ENCODE peak calls at places on chromosomes 12 and 14, in four cellular contexts. A is fibroblast of mammary gland, K is progenitor cell of endocrine pancreas, T is cardiac muscle cell. U is an unnamed sample.

GRCh38 chr12:132908145-132909029 is 21.0 kb upstream of the CHFR start:
- DNase-seq in A (peak; percentile 98), T (peak; percentile 99), K (peak; percentile 91), U (peak; percentile 95)

GRCh38 chr14:104888489-104889373 is 23.7 kb downstream of the CEP170B start:
- DNase-seq in A (no peak), K (no peak), T (no peak), U (no peak)

GRCh38 chr12:57239587-57240068 is 10.1 kb downstream of the SHMT2 start:
- DNase-seq in K (no peak), A (no peak), T (no peak), U (no peak)

GRCh38 chr14:38185661-38186060 is 22.0 kb upstream of the SSTR1 start:
- DNase-seq in T (no peak), A (no peak), K (no peak), U (no peak)

GRCh38 chr12:95102916-95103671 is 29.7 kb upstream of the NR2C1 start:
- DNase-seq in A (peak; percentile 82), K (no peak), T (no peak), U (peak; percentile 68)

GRCh38 chr14:94769413-94770250 is at the start of gene GSC:
- DNase-seq in T (peak; percentile 62), K (peak; percentile 22), A (peak; percentile 38), U (no peak)

GRCh38 chr12:16076553-16076952 is 165.4 kb downstream of the DERA start:
- DNase-seq in T (peak; percentile 23), K (no peak), A (peak; percentile 45), U (peak; percentile 18)

GRCh38 chr14:104594310-104595046 is 10.1 kb downstream of the TMEM179 start:
- DNase-seq in T (no peak), A (no peak), K (no peak), U (no peak)

GRCh38 chr12:20342111-20342510 is 26.2 kb upstream of the PDE3A start:
- DNase-seq in A (peak; percentile 57), T (no peak), K (no peak), U (no peak)

GRCh38 chr12:88681271-88681670 is 101.0 kb upstream of the KITLG start:
- DNase-seq in A (no peak), K (no peak), T (no peak), U (no peak)

GRCh38 chr12:80498059-80498728 is 54.2 kb downstream of the PTPRQ start:
- DNase-seq in T (no peak), A (no peak), K (no peak), U (no peak)

GRCh38 chr14:76887196-76887595 is 61.0 kb downstream of the LRRC74A start:
- DNase-seq in A (peak; percentile 14), T (no peak), K (no peak), U (no peak)

GRCh38 chr12:8011331-8011730 is 21.2 kb upstream of the FOXJ2 start:
- DNase-seq in T (no peak), A (no peak), K (no peak), U (no peak)

GRCh38 chr14:103472939-103473338 is 49.7 kb downstream of the CKB start:
- DNase-seq in T (no peak), A (no peak), K (no peak), U (no peak)

GRCh38 chr12:105741786-105742566 is 396.8 kb downstream of the NUAK1 start:
- DNase-seq in T (no peak), A (peak; percentile 82), K (no peak), U (no peak)

GRCh38 chr12:13002301-13003097 is 2.4 kb upstream of the HEBP1 start:
- DNase-seq in A (no peak), K (no peak), T (no peak), U (no peak)

GRCh38 chr12:50050119-50050385 is 7.3 kb upstream of the ASIC1 start:
- DNase-seq in K (no peak), T (no peak), A (no peak), U (no peak)

GRCh38 chr12:12510141-12510540 is 52.5 kb downstream of the DUSP16 start:
- DNase-seq in T (no peak), K (no peak), A (peak; percentile 83), U (no peak)

GRCh38 chr14:66070542-66071319 is 415.4 kb upstream of the CCDC196 start:
- DNase-seq in T (peak; percentile 73), K (peak; percentile 77), A (peak; percentile 13), U (peak; percentile 64)

DNA sequence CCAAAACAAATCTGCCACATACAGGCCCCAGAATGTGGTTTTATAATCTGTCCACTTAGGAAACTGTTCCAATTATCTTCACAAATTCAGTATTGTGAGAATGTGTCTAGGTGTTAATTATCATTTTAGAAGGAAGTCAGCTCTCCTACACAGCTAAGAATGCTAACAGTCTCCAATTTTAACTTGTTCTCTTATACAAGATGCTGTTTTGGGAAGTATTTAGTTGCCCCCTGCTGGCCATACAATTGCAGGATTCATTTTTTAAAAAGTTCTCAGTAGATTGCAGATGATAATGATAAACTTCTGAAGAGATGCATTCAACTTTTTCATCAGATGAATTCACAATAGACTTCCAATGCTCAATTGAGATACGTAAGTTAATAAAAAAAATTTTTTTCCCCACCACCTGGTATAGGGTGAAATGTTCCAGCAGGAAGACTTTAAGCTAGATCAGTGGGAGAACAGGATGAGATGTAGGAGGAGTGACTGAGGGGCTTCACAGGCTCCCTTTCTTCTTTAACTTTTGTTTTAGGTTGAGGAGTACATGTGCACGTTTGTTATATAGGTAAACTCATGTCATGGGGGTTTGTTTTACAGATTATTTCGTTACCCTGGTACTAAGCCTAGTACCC is 27.3 kb upstream of the OSBPL8 start:
- DNase-seq in A (peak; percentile 67), T (peak; percentile 38), K (no peak), U (peak; percentile 20)
- TF ChIP-seq CTCF in A (peak; percentile 71), T (peak; percentile 68), K (peak; percentile 67), U (peak; percentile 68)

DNA sequence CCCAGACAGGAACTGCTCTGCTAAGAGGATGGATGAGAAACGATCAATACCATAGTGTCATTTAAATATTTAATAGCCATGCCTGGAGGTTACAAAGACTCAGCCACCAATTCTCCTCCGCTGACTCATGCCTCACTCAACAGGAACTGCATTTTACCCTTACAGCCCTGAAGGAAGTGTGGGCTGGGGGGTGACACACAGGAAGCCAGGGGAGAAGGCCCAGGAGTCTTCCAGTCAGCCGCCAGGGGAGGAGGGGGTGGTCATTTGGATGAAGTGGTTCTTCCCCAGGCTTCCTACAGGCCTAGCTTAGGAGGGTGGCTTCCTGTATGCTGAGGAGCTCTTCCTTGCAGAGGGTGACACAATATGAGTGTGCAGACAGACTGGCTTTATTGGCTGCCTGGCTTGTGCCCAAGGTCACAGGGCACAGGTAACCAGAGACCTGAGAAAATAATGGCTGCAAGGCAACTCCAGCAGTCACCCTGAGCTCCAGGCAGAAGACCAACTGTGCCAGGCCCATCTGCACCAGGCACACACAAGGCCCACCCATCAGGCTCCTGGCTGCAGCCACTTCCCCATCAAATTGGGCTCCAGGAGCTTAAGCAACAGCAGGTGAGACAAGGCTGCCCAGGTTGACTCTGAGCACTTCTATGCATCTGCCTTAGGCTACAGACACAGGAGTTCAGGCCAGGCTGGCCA is 30.6 kb upstream of the RPLP0 start:
- DNase-seq in T (no peak), A (peak; percentile 96), K (no peak), U (no peak)
- TF ChIP-seq CTCF in T (no peak), A (peak; percentile 24), K (no peak), U (no peak)

DNA sequence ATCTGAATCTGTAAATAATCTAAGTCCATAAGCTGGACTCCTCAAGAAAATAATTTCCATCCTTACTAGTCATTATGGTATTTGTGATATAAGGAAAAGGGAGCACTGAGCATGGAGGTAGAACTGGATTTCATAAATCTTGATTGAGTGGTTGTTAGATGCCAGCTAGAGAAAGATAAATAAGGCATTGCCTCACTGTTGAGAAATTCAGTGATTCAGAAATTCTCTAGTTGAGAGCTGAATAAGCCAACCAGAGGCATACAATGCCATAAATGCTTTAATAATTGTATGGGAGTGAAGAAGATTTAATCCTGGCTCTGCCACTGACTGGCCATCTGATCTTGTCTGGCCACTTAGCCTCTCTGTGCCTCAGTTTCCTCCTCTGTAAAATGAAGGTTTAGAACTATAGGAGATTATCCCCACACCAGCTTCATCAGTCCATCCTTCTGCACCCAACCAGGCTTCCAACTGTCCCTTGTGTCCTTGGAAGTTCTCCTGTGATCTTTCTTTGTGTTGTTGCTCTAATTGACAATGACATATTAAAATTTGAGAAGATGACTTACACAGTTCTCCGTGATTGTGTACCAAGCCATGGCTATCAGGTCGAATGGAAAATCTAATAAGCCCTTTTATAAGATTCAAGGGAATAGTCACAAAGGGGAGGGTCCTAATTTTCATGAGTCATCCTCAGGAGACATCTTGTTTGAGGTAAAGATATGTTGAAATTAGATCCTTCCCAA is 394.3 kb downstream of the EGLN3 start:
- DNase-seq in A (peak; percentile 33), K (no peak), T (no peak), U (no peak)
- TF ChIP-seq CTCF in A (no peak), K (no peak), T (no peak), U (no peak)

GRCh38 chr12:52949413-52950331 is 754 bp downstream of the KRT18 start:
- DNase-seq in K (peak; percentile 56), A (peak; percentile 68), T (no peak), U (no peak)
- TF ChIP-seq CTCF in K (no peak), A (no peak), T (no peak), U (no peak)

DNA sequence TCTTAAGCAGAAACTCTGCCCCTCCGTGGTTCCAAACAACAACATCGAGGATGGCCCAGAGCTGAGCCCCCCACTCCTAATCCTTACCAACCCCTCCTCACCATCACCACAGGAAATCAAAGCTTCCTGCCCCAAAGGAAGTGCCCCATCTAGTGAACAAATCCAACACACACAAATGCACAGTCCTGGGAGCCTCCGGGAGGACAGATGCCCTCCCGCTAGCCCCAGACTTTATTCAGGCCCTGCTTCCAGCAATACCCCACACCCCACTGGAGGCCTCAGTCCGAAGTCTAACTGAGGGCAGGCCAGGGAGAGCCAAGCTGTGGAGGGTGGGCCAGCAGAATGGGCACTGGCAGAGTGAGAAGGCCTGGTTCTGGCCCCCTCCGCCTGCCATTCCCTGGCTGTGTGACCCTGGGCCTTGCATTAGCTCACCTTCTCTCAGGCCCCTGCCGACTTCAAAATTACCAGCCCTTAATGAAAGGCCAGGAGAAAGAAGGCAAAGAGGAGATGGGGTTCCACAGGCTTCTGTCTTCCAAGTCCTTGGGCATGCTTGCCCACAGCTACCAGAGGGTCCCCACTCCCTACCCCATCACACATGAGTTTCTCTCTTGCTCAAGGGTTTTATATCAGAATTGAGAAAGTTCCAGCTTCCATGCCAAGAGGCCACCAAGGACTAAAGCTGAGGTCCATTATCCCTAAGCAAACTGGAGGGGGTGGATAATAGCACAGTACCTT is 2.3 kb downstream of the HDAC7 start:
- DNase-seq in A (peak; percentile 46), T (no peak), K (no peak), U (no peak)
- TF ChIP-seq CTCF in A (peak; percentile 46), T (peak; percentile 27), K (peak; percentile 6), U (no peak)

DNA sequence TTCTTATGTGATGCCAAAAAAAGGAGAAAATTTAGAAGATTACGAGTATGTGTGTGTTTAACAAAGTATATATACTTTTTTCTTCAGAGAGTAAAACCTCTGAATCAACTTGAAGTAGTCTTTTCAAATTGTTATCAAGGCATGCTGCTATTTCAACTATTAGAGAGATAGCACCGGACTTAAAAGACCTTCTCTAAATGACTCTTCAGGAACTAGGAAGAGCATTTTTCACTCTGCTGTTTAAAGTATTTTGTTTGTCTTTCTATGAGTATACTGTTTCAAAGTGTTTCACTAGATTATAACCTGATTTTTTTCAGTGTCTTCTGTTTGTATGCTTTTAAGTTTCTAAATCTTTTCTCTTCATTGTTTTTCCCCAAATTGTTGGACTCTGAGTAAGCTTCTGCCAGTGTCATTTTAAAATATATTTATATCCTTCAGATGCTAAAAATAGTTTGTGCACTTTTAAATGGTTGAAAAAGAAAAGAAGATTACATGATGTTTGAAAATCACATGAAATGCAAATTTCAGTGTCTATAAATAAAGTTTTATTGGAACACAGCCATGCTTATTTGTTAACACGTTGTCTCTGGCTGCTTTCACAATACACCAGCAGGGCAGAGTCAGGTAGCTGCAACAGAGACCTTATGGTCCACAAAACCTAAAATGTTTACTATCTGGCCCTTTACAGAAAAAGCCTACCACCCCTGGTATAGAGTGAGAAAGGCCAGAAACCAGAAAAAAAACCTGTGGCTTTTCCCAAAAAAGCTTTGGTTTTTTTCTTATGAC is 21.3 kb downstream of the CRADD start:
- DNase-seq in K (no peak), T (no peak), A (no peak), U (no peak)
- TF ChIP-seq CTCF in K (no peak), T (no peak), A (no peak), U (no peak)

GRCh38 chr14:82855912-82856381 is 1322.3 kb upstream of the SEL1L start:
- DNase-seq in T (peak; percentile 58), K (no peak), A (peak; percentile 55), U (no peak)
- TF ChIP-seq CTCF in T (peak; percentile 24), K (peak; percentile 71), A (peak; percentile 37), U (no peak)